ENCODE peak calls at places on chromosomes 1 and 21, in four cellular contexts. T is skeletal muscle cell, A is cardiac muscle cell, O is retinal pigment epithelial cell. L is an unnamed sample.

GRCh38 chr1:83882906-83883305 is 116.0 kb downstream of the TTLL7 start:
- DNase-seq in T (peak), A (no peak), O (no peak), L (peak)

GRCh38 chr1:17586172-17586963 is 46.9 kb downstream of the ARHGEF10L start:
- DNase-seq in T (peak), A (peak), O (peak), L (no peak)

GRCh38 chr1:235357485-235358378 is 9.5 kb upstream of the TBCE start:
- DNase-seq in T (no peak), A (peak), O (no peak), L (no peak)

GRCh38 chr1:41950820-41951219 is 32.1 kb upstream of the HIVEP3 start:
- DNase-seq in T (no peak), A (no peak), O (no peak), L (no peak)

GRCh38 chr1:221241592-221241991 is 362.3 kb downstream of the HLX start:
- DNase-seq in T (no peak), A (no peak), O (no peak), L (no peak)

GRCh38 chr1:36419158-36419557 is 21.4 kb upstream of the LSM10 start:
- DNase-seq in T (no peak), A (no peak), O (no peak), L (no peak)

GRCh38 chr1:70361727-70362413 is 7.3 kb upstream of the ANKRD13C start:
- DNase-seq in T (peak), A (no peak), O (no peak), L (peak)

GRCh38 chr21:30839304-30839703 is 9.7 kb upstream of the KRTAP7-1 start:
- DNase-seq in T (no peak), A (peak), O (no peak), L (peak)

GRCh38 chr1:4977701-4978100 is 323.3 kb downstream of the AJAP1 start:
- DNase-seq in T (no peak), A (peak), O (no peak), L (no peak)

GRCh38 chr1:27488523-27489138 is 1.3 kb downstream of the WASF2 start:
- DNase-seq in T (no peak), A (peak), O (no peak), L (peak)

GRCh38 chr1:38918568-38918967 is 23.1 kb downstream of the RHBDL2 start:
- DNase-seq in T (no peak), A (no peak), O (no peak), L (no peak)

GRCh38 chr1:155134858-155135415 is 715 bp upstream of the SLC50A1 start:
- DNase-seq in T (peak), A (peak), O (peak), L (peak)

GRCh38 chr1:225766967-225767413 is 10.6 kb upstream of the SRP9 start:
- DNase-seq in T (peak), A (no peak), O (no peak), L (peak)

GRCh38 chr1:205237526-205238484 is 10.1 kb downstream of the TMCC2 start:
- DNase-seq in T (no peak), A (no peak), O (no peak), L (no peak)

GRCh38 chr1:188514917-188515316 is 1686.2 kb downstream of the PLA2G4A start:
- DNase-seq in T (no peak), A (no peak), O (no peak), L (peak)

GRCh38 chr1:84103197-84103992 is 40.7 kb upstream of the PRKACB start:
- DNase-seq in T (peak), A (peak), O (peak), L (peak)

GRCh38 chr1:206590025-206590834 is 22.0 kb downstream of the EIF2D start:
- DNase-seq in T (peak), A (no peak), O (no peak), L (no peak)

GRCh38 chr1:229270547-229271447 is at the start of gene RAB4A:
- DNase-seq in T (peak), A (peak), O (peak), L (peak)

GRCh38 chr1:77533660-77534295 is 148.7 kb downstream of the ZZZ3 start:
- DNase-seq in T (peak), A (peak), O (peak), L (peak)

GRCh38 chr1:174221681-174222080 is 62.4 kb downstream of the RABGAP1L start:
- DNase-seq in T (no peak), A (no peak), O (no peak), L (no peak)

GRCh38 chr1:208527197-208527596 is 283.0 kb upstream of the PLXNA2 start:
- DNase-seq in T (no peak), A (peak), O (no peak), L (no peak)

GRCh38 chr21:45788635-45789506 is 145.3 kb downstream of the PCBP3 start:
- DNase-seq in T (no peak), A (no peak), O (peak), L (no peak)

GRCh38 chr1:156995412-156995811 is 50.1 kb downstream of the ARHGEF11 start:
- DNase-seq in T (no peak), A (no peak), O (no peak), L (no peak)

GRCh38 chr21:45363921-45364463 is 41.0 kb upstream of the COL18A1 start:
- DNase-seq in T (peak), A (no peak), O (peak), L (peak)

GRCh38 chr1:211830330-211831142 is at the start of gene LPGAT1:
- DNase-seq in T (no peak), A (peak), O (no peak), L (peak)

GRCh38 chr1:161333166-161333565 is 19.0 kb downstream of the SDHC start:
- DNase-seq in T (no peak), A (no peak), O (no peak), L (no peak)

DNA sequence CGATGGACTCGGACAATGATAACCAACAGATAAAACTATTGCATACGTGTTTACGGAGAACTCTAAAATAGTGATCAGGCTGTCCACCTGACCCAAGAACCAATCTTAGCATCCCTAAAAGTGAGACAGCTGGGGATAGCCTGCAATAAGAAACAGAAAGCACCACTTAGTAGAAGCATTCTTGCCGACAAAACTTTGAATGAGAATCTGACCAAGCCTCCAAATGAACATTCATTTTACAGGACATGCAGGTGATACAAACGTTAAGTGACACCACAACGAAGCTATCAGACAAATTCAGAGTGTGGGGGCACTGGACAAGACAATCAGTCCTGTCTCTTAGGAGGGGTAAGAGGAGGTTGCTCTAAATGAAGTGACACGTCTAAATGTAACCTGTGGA is 1.2 kb downstream of the PSMG1 start:
- DNase-seq in T (no peak), A (no peak), O (no peak), L (no peak)
- H3K4me3 ChIP-seq in T (peak), A (peak), O (peak), L (peak)

GRCh38 chr1:147773215-147773715 is 12.9 kb upstream of the GJA5 start:
- DNase-seq in T (no peak), A (no peak), O (no peak), L (no peak)
- H3K4me3 ChIP-seq in T (no peak), A (no peak), O (no peak), L (no peak)

GRCh38 chr1:150696995-150697927 is at the start of gene GOLPH3L:
- DNase-seq in T (peak), A (peak), O (peak), L (peak)

GRCh38 chr1:150692720-150693119 is 4.2 kb downstream of the GOLPH3L start:
- DNase-seq in T (no peak), A (no peak), O (no peak), L (no peak)

GRCh38 chr1:150696590-150696989 is 364 bp downstream of the GOLPH3L start:
- DNase-seq in T (no peak), A (peak), O (no peak), L (peak)

GRCh38 chr1:150696151-150696550 is 803 bp downstream of the GOLPH3L start:
- DNase-seq in T (no peak), A (no peak), O (no peak), L (no peak)

GRCh38 chr1:150695561-150695960 is 1.4 kb downstream of the GOLPH3L start:
- DNase-seq in T (no peak), A (no peak), O (no peak), L (no peak)
- H3K4me3 ChIP-seq in T (no peak), A (no peak), O (no peak), L (no peak)

DNA sequence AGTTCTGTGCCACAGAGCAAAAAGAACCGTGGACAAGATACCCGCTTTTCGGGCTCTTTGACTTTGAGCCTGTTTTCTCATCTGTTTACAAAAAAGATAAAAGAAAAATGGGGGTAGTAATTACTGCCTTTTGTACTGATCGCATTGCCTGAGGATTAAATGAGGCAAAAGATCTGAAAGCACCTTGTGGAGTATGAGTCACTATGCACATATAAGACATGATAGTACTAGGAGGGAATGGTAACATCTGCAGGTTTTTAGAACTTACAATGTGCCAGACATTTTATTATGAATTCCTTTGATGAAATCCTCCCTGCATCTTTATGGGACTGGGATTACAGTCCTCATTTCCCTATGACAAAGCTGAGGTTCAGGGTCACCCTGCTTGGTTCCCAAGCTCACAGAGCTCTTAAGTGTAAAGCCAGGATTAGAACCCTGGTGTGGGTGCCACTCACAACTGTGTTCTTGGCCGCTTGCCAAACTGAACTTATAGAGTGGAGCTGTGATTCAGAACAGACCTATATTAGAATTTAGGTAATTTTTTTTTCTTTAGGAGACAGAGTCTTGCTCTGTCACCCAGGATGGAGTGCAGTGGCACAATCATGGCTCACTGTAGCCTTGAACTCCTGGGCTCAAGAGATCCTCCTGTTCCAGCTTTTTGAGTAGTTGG is 1.8 kb downstream of the DISC1 start:
- DNase-seq in T (no peak), A (no peak), O (no peak), L (peak)
- H3K4me3 ChIP-seq in T (no peak), A (no peak), O (no peak), L (no peak)

GRCh38 chr21:38495242-38495641 is 3.0 kb downstream of the ERG start:
- DNase-seq in T (no peak), A (no peak), O (no peak), L (no peak)

GRCh38 chr21:38500073-38500472 is 1.8 kb upstream of the ERG start:
- DNase-seq in T (no peak), A (no peak), O (no peak), L (no peak)

GRCh38 chr21:38496224-38496623 is 2.1 kb downstream of the ERG start:
- DNase-seq in T (no peak), A (no peak), O (no peak), L (no peak)

GRCh38 chr21:38499296-38499695 is 1.0 kb upstream of the ERG start:
- DNase-seq in T (no peak), A (no peak), O (no peak), L (no peak)

DNA sequence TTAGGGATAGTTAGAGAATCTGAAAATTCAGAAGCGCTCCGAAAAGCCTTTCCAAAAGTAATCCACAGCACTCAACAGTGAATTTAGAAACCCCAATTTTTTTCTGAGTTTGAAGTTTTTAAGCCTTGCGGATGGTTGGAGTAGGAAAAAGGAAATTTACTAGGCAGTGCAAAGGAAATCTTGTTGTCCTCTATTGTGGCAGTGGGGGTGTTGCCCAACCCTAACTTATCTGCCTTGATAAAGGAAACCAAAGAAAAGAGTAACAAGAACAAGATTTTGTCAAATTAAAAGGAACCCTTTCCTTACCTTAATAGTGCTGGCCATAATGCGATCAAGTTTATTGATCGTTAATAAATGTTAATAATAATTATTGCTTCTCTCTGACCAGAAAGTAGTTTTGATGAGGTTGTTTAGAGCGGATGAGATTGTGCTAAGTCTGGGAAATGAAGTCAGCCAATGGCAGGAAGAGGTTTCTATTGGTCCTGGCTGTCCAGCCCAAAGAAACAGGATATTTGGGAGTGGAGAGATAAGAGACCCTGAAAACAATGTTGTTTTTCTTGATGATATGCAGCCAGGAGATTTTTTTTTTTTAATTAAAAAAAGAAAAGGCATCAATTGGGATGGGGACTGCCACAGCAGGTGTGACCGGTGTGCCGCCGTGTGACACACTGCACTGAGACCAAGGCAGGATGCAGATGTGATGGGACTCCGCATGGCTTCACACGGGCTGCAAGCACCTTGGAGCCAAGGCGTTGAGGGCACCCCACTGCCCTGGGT is at the start of gene ERG:
- DNase-seq in T (no peak), A (no peak), O (no peak), L (no peak)
- H3K4me3 ChIP-seq in T (no peak), A (no peak), O (no peak), L (no peak)

DNA sequence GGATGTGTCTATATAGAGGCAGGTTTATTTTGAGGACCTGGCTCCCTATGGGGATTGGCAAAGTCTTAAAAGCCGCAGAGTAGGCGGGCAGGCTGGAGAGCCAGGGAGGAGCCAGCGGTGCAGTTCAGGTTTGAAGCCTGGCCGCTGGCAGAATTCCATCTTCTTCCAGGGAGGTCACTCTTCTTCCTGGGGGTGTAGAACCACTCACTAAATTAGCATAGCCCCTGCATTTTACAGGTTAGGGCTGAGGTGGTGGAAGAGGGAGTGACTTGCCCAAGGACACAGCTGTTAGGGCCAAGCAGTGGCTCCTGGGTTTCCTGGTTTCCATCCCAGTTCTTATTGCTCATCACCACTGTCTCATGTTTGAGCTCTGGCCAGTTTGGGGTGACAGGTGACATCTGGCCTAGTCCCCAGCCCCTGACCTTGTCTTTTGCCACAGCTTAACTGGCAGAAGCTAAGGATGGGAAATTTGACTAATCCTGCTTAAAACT is 1.4 kb downstream of the PINK1 start:
- DNase-seq in T (no peak), A (peak), O (no peak), L (peak)
- H3K4me3 ChIP-seq in T (peak), A (peak), O (peak), L (peak)

L was measured in A673.